ENCODE peak calls at places on chromosome 4, in five cellular contexts. R is astrocyte of the spinal cord; N is left cardiac atrium; D is activated CD8-positive, alpha-beta memory T cell treated with anti-CD3 and anti-CD28 coated beads, Interleukin-2, amount 10 ng/mL, durations not matched to agents 7 days and 5 days; P is occipital lobe. G is an unnamed sample.

GRCh38 chr4:144627663-144628076 is 18.3 kb upstream of the HHIP start:
- DNase-seq in R (peak; percentile 40), N (no peak), D (no peak), P (no peak), G (no peak)

GRCh38 chr4:166128452-166128851 is 255.4 kb downstream of the TLL1 start:
- DNase-seq in R (peak; percentile 76), N (no peak), D (no peak), P (no peak), G (no peak)

GRCh38 chr4:78464265-78464664 is 87.3 kb upstream of the ANXA3 start:
- DNase-seq in R (no peak), N (no peak), D (no peak), P (no peak), G (no peak)

GRCh38 chr4:142142403-142142802 is 506.0 kb downstream of the IL15 start:
- DNase-seq in R (no peak), N (no peak), D (no peak), P (no peak), G (no peak)

GRCh38 chr4:5782829-5783476 is 72.0 kb downstream of the EVC start:
- DNase-seq in R (no peak), N (no peak), D (no peak), P (no peak), G (no peak)

GRCh38 chr4:118915468-118915867 is 26.8 kb downstream of the SYNPO2 start:
- DNase-seq in R (no peak), N (no peak), D (no peak), P (no peak), G (no peak)

GRCh38 chr4:898869-899555 is 33.1 kb downstream of the GAK start:
- DNase-seq in R (no peak), N (no peak), D (no peak), P (no peak), G (peak; percentile 25)

GRCh38 chr4:41334182-41334581 is 77.5 kb downstream of the UCHL1 start:
- DNase-seq in R (no peak), N (no peak), D (no peak), P (no peak), G (no peak)

GRCh38 chr4:22897520-22898108 is 204.9 kb downstream of the GBA3 start:
- DNase-seq in R (peak; percentile 33), N (no peak), D (no peak), P (no peak), G (no peak)